ENCODE peak calls at places on chromosomes 12 and 14, in six cellular contexts. H, S, Z, P, W and J are unnamed samples.

GRCh38 chr12:12024958-12025682 is 45.6 kb upstream of the BCL2L14 start:
- DNase-seq in W (no peak), S (no peak), P (peak; percentile 74), H (no peak), Z (peak; percentile 71), J (no peak)

GRCh38 chr14:77140937-77141591 is 527 bp downstream of the ZDHHC22 start:
- DNase-seq in S (no peak), Z (no peak), W (peak; percentile 94), P (no peak), H (peak; percentile 28), J (no peak)

GRCh38 chr14:59275668-59276067 is 87.2 kb downstream of the DAAM1 start:
- DNase-seq in P (no peak), H (peak; percentile 10), W (no peak), S (no peak), Z (no peak), J (no peak)

GRCh38 chr12:110733089-110733715 is 9.5 kb downstream of the PPP1CC start:
- DNase-seq in Z (no peak), S (no peak), W (no peak), H (no peak), P (no peak), J (no peak)

GRCh38 chr12:58930770-58931324 is 10.5 kb upstream of the LRIG3 start:
- DNase-seq in P (no peak), W (no peak), S (no peak), Z (no peak), H (no peak), J (no peak)

GRCh38 chr12:45655186-45655585 is 74.3 kb upstream of the ARID2 start:
- DNase-seq in H (no peak), W (peak; percentile 16), S (no peak), Z (no peak), P (no peak), J (no peak)

GRCh38 chr12:129825316-129825715 is 78.5 kb downstream of the TMEM132D start:
- DNase-seq in Z (no peak), P (no peak), W (no peak), S (no peak), H (no peak), J (no peak)

GRCh38 chr12:26092706-26093105 is 32.1 kb downstream of the BHLHE41 start:
- DNase-seq in P (no peak), H (no peak), S (no peak), W (no peak), Z (no peak), J (no peak)

GRCh38 chr14:92917041-92917940 is 5.7 kb upstream of the CHGA start:
- DNase-seq in H (no peak), Z (no peak), W (peak; percentile 91), S (no peak), P (no peak), J (no peak)

GRCh38 chr12:53251477-53252348 is 16.4 kb upstream of the ESPL1 start:
- DNase-seq in W (peak; percentile 97), H (peak; percentile 93), S (peak; percentile 86), P (peak; percentile 96), Z (peak; percentile 76), J (peak; percentile 91)

GRCh38 chr14:68787235-68787727 is 5.6 kb downstream of the ZFP36L1 start:
- DNase-seq in Z (peak; percentile 44), P (peak; percentile 92), H (no peak), W (no peak), S (no peak), J (peak; percentile 85)

GRCh38 chr12:65948320-65949008 is 124.2 kb downstream of the HMGA2 start:
- DNase-seq in S (peak; percentile 81), W (no peak), P (no peak), H (no peak), Z (peak; percentile 50), J (peak; percentile 75)

GRCh38 chr14:60114881-60115280 is 23.2 kb downstream of the PCNX4 start:
- DNase-seq in W (no peak), Z (no peak), H (no peak), S (no peak), P (no peak), J (no peak)

GRCh38 chr12:48768736-48769135 is 20.2 kb downstream of the ADCY6 start:
- DNase-seq in H (no peak), Z (no peak), S (no peak), W (no peak), P (no peak), J (no peak)

GRCh38 chr12:88310666-88311065 is 168.6 kb downstream of the TMTC3 start:
- DNase-seq in W (no peak), Z (no peak), P (no peak), S (no peak), H (no peak), J (no peak)

GRCh38 chr14:92945959-92946846 is 23.3 kb downstream of the CHGA start:
- DNase-seq in Z (peak; percentile 91), P (no peak), S (peak; percentile 75), H (no peak), W (peak; percentile 62), J (peak; percentile 79)

GRCh38 chr12:96493101-96493500 is 3.7 kb downstream of the CFAP54 start:
- DNase-seq in W (no peak), Z (no peak), H (no peak), P (no peak), S (no peak), J (no peak)

GRCh38 chr14:80310950-80311349 is 99.6 kb upstream of the DIO2 start:
- DNase-seq in W (no peak), Z (no peak), S (no peak), P (no peak), H (no peak), J (no peak)

GRCh38 chr14:98950356-98950895 is 321.6 kb downstream of the BCL11B start:
- DNase-seq in P (no peak), Z (no peak), S (no peak), H (no peak), W (no peak), J (peak; percentile 60)

GRCh38 chr12:55972045-55972843 is 1.6 kb upstream of the RAB5B start:
- DNase-seq in W (no peak), P (no peak), Z (no peak), S (no peak), H (peak; percentile 41), J (peak; percentile 40)

GRCh38 chr12:1307796-1308195 is 286.6 kb downstream of the FBXL14 start:
- DNase-seq in H (no peak), W (no peak), S (no peak), Z (no peak), P (no peak), J (no peak)

DNA sequence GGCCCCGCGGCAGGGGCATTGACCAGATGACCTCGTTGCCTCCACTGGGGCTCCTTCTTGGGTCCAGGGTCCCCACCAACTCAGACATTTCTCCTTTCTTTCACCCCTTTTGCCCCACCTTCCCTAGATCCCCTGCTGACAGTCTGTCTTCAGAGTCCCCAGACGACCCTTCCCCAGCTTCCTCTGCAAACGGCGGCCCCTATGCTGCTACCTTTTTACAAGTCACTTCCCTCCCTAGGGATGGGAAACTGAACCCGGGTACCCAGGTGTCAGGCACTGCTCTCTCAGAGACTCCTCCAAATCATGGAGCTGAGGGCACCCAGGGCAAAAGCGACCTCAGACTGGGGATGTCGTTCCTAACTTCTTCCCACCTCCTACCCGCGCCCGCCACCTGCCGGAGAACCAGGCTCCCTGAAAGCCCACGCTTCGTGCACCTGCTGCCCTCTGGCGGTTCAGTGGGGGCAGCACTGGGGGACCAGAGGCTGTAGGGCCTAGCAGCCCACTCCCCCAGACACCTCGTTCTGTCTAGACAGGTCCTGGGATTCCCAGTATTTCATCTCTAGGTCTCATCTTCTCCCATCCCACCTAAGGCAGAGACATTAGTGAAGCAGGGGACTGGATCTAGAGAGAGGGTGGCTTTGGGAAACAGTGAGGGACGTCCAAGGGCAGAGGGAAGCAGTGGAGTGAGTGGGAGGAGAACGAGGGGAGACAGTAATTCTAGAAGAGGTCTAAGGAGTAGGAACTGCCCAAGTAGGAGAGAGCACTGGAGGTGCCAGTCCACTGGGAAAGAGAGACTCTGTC is 4.9 kb downstream of the ZNF385A start:
- DNase-seq in S (peak; percentile 95), W (peak; percentile 96), Z (peak; percentile 94), P (peak; percentile 96), H (peak; percentile 94), J (peak; percentile 96)
- TF ChIP-seq POLR2AphosphoS5 in S (peak; percentile 26), W (no peak), Z (peak; percentile 80), P (peak; percentile 43), H (no peak), J (peak; percentile 33)

DNA sequence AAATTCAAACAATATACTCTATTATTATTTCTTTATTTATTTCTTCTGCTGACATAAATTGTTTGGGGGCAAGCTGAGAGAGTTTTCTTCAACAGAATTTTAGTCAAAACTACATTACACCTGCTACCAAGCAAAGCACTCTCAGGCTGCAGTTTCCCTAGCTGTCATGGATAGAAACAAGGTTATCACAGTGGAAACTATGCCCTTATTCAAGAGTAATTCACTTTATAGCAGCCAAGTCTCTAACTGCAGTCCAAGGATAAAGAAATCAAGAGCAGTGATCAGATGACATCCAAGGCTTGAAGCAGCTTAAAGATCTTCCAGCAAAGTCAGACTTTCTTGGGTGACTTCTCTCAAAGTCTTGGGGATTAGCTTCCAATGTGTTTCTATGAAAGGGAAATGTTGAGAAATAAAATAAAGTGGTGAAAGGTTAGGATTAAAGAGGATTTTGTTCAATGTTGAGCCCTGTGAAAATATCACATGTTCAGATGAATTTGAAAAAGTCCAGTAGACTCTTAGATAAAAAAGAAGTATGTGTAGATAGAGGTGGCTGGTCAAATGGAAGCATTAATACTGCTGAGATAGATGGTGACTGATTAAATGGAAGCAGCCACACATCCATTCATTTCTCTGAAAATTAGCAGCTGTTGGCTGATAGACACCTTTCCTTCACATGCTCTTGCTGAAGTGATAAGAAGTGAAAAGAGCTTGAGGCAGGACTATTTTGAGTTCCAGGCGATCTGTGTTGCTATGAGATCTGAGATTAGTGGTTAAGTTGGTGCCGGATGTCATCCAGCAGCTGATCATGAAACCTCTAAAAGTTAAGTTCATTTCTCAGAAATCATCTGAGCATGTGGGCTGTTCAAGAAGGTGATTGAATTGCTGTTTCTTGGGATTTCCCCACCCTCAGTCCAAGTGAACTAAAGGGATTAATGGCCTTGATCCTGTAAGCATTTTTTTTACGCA is 257.8 kb upstream of the BTG1 start:
- DNase-seq in H (peak; percentile 79), W (no peak), Z (no peak), P (peak; percentile 60), S (no peak), J (no peak)
- H3K4me3 ChIP-seq in H (no peak overlapping the region), W (no peak overlapping the region), Z (no peak overlapping the region), P (no peak overlapping the region), S (no peak overlapping the region), J (no peak overlapping the region)

DNA sequence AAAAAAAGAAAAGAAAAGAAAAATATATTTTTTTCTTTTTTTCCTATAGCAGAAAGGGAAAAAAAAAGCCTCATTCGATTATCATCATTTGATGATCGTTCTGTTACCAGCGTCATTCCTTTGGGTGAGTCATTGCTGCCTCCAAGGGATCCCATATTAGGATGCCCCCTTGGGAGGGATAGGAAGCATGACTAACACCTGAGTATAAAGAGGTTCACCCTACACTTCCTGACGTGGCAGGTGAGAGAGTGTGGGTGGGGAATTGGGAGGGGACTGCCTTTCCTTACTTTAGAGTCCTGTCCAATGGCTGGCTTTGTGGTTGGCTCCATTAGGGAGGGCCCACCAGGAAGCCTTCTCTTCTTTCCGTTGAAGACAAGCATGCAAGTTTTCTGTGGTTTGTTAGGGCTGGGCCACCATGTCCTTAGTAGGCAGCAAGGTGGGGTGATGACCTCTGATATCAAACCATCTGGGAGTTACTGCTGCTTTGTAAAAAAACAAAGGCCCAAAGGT is 56.1 kb upstream of the FUT8 start:
- DNase-seq in P (no peak), W (no peak), S (no peak), Z (peak; percentile 72), H (no peak), J (no peak)
- TF ChIP-seq EP300 in P (no peak), W (no peak), S (no peak), Z (no peak), H (no peak), J (no peak)

DNA sequence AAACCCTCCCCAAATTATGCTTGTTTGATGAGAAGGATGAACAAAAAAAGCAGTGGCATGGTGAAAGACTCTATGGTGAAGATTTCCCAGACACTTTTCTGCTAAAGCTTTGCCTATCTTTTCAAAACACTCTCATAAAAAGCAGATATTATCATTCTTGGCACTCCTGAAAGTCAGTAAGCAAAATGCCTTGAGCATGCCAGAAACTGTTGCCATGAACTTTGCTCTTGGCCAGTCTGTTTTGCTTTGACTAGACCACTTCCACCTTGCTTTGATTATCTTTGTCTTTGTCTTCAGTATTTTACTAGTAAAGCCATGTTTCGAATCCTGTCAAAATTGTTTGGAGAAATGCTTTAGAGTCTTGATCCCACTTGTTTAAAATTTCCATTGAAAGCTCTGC is 110.4 kb downstream of the CNTN1 start:
- DNase-seq in W (no peak), H (no peak), S (no peak), P (no peak), Z (no peak), J (no peak)
- TF ChIP-seq POLR2AphosphoS5 in W (no peak), H (no peak), S (no peak), P (no peak), Z (no peak), J (no peak)